ENCODE peak calls at places on chromosomes 1 and 21, in seven cellular contexts. B is PC-3, F is astrocyte of the spinal cord, R is upper lobe of right lung, V is fibroblast of the aortic adventitia, N is stomach, T is pancreas. Y is an unnamed sample.

GRCh38 chr1:12009318-12010001 is 9.8 kb upstream of the MIIP start:
- DNase-seq in B (no peak), N (no peak), V (no peak), R (no peak), F (no peak), T (no peak), Y (no peak)

GRCh38 chr1:2128189-2128901 is 66.2 kb downstream of the FAAP20 start:
- DNase-seq in R (peak; percentile 94), F (no peak), T (no peak), V (no peak), N (no peak), B (no peak), Y (no peak)

GRCh38 chr1:179541774-179542173 is 34.0 kb downstream of the NPHS2 start:
- DNase-seq in T (no peak), R (no peak), V (no peak), N (no peak), B (no peak), F (no peak), Y (no peak)

GRCh38 chr1:185200889-185201288 is 43.9 kb downstream of the SWT1 start:
- DNase-seq in N (no peak), V (no peak), F (no peak), R (no peak), B (no peak), T (no peak), Y (no peak)

GRCh38 chr1:116122955-116123757 is 12.0 kb downstream of the MAB21L3 start:
- DNase-seq in N (peak; percentile 37), R (peak; percentile 71), F (peak; percentile 78), T (no peak), B (peak; percentile 92), V (peak; percentile 96), Y (peak; percentile 52)

GRCh38 chr21:35616090-35616489 is 444.2 kb downstream of the SETD4 start:
- DNase-seq in B (peak; percentile 49), F (peak; percentile 75), T (no peak), R (no peak), V (peak; percentile 87), N (no peak), Y (no peak)

GRCh38 chr1:27609210-27609555 is 5.2 kb upstream of the AHDC1 start:
- DNase-seq in N (no peak), F (no peak), T (no peak), B (no peak), V (no peak), R (no peak), Y (no peak)

GRCh38 chr1:14627608-14628489 is 29.4 kb downstream of the KAZN start:
- DNase-seq in R (no peak), B (no peak), V (peak; percentile 31), F (no peak), N (no peak), T (no peak), Y (no peak)

GRCh38 chr1:109621402-109622101 is 1.9 kb downstream of the AMPD2 start:
- DNase-seq in B (no peak), N (no peak), T (no peak), R (no peak), V (no peak), F (no peak), Y (no peak)

GRCh38 chr1:232463226-232463625 is 166.7 kb downstream of the SIPA1L2 start:
- DNase-seq in T (no peak), B (peak; percentile 11), V (peak; percentile 35), F (peak; percentile 45), R (no peak), N (no peak), Y (no peak)

GRCh38 chr1:223556414-223557124 is 108.9 kb downstream of the CAPN8 start:
- DNase-seq in V (peak; percentile 10), T (no peak), R (peak; percentile 81), N (peak; percentile 75), F (peak; percentile 5), B (peak; percentile 90), Y (no peak)

GRCh38 chr1:246681822-246682221 is 42.4 kb upstream of the SCCPDH start:
- DNase-seq in B (no peak), T (no peak), R (no peak), N (no peak), V (no peak), F (no peak), Y (no peak)

GRCh38 chr1:184930645-184931044 is 43.7 kb downstream of the NIBAN1 start:
- DNase-seq in V (no peak), B (peak; percentile 57), R (no peak), T (no peak), F (no peak), N (no peak), Y (no peak)

GRCh38 chr1:88773540-88774150 is 89.6 kb downstream of the PKN2 start:
- DNase-seq in T (no peak), N (no peak), F (peak; percentile 66), V (peak; percentile 28), B (peak; percentile 78), R (no peak), Y (peak; percentile 25)

GRCh38 chr1:115879977-115880376 is 39.1 kb upstream of the NHLH2 start:
- DNase-seq in N (no peak), V (no peak), T (no peak), R (no peak), B (no peak), F (no peak), Y (no peak)

GRCh38 chr1:57156907-57157306 is 191.1 kb upstream of the C8B start:
- DNase-seq in R (no peak), F (no peak), N (no peak), T (no peak), B (no peak), V (no peak), Y (no peak)

GRCh38 chr1:56924116-56924515 is 41.7 kb downstream of the C8B start:
- DNase-seq in N (no peak), F (no peak), T (no peak), V (no peak), R (no peak), B (no peak), Y (no peak)

GRCh38 chr1:206797534-206798383 is 25.5 kb upstream of the IL10 start:
- DNase-seq in N (no peak), B (peak; percentile 40), R (no peak), T (peak; percentile 76), F (no peak), V (peak; percentile 19), Y (no peak)

GRCh38 chr1:38735651-38736161 is 123.9 kb downstream of the RRAGC start:
- DNase-seq in B (no peak), R (no peak), T (no peak), N (no peak), F (peak; percentile 29), V (peak; percentile 35), Y (no peak)

GRCh38 chr1:78424720-78425119 is 66.1 kb upstream of the PTGFR start:
- DNase-seq in B (peak; percentile 25), R (no peak), N (no peak), V (no peak), T (no peak), F (no peak), Y (no peak)

GRCh38 chr1:238409191-238409846 is 518.6 kb upstream of the ZP4 start:
- DNase-seq in R (no peak), F (peak; percentile 97), N (no peak), V (peak; percentile 92), B (peak; percentile 54), T (no peak), Y (no peak)

GRCh38 chr1:232880354-232880753 is 70.1 kb upstream of the NTPCR start:
- DNase-seq in V (peak; percentile 13), F (peak; percentile 34), B (peak; percentile 60), R (no peak), T (no peak), N (peak; percentile 28), Y (no peak)

GRCh38 chr21:20875741-20876140 is 122.5 kb upstream of the NCAM2 start:
- DNase-seq in F (peak; percentile 4), N (no peak), T (no peak), B (peak; percentile 25), V (no peak), R (no peak), Y (no peak)

GRCh38 chr1:167082511-167083027 is 7.6 kb downstream of the GPA33 start:
- DNase-seq in T (peak; percentile 55), B (peak; percentile 71), F (no peak), V (no peak), R (no peak), N (peak; percentile 66), Y (no peak)

GRCh38 chr1:155083865-155084721 is 5.5 kb downstream of the EFNA3 start:
- DNase-seq in B (peak; percentile 71), N (no peak), R (no peak), V (peak; percentile 40), T (peak; percentile 55), F (no peak), Y (no peak)

GRCh38 chr1:172484252-172484651 is 40.4 kb upstream of the PIGC start:
- DNase-seq in N (no peak), T (no peak), F (no peak), B (peak; percentile 98), R (no peak), V (no peak), Y (no peak)

GRCh38 chr1:166843769-166844596 is 4.7 kb downstream of the POGK start:
- DNase-seq in N (peak; percentile 44), B (no peak), T (no peak), V (peak; percentile 14), F (no peak), R (no peak), Y (no peak)

GRCh38 chr1:156920233-156921052 is at the start of gene LRRC71:
- DNase-seq in F (peak; percentile 75), B (peak; percentile 46), T (peak; percentile 71), N (peak; percentile 78), R (peak; percentile 89), V (peak; percentile 75), Y (no peak)
- H3K4me3 ChIP-seq in F (peak within 1 kb of the TSS; percentile 25), B (no peak within 1 kb of the TSS), T (peak within 1 kb of the TSS; percentile 18), N (peak within 1 kb of the TSS; percentile 1), R (no peak within 1 kb of the TSS), V (peak within 1 kb of the TSS; percentile 44), Y (no peak within 1 kb of the TSS)

GRCh38 chr1:47703981-47704596 is 266.2 kb downstream of the FOXD2 start:
- DNase-seq in N (no peak), T (no peak), V (peak; percentile 82), B (peak; percentile 30), F (peak; percentile 45), R (no peak), Y (peak; percentile 65)
- TF ChIP-seq CTCF in N (no peak), T (no peak), V (peak; percentile 21), B (peak; percentile 52), F (peak; percentile 30), R (peak; percentile 11), Y (peak; percentile 41)

DNA sequence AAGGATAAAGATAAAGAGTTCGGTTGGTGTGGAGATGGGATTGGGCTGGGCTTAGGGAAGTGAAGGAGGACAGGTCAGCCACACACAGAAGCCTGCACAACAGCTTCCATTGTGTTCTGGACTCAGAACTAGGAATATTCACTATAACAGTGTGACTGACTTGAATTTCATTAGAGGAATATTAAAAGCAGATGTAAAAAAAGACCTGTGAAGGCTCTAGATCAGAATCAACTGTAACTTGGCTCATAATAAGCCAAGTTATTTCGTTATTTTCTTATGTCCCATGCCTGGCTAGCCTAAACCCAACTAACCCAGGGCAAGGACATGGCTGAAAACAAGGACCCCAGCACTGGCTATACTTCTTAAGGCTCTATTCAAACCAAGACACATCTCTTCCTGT is 56.6 kb upstream of the GPR88 start:
- DNase-seq in V (no peak), T (no peak), R (no peak), N (no peak), B (no peak), F (no peak), Y (no peak)
- H3K4me3 ChIP-seq in V (no peak overlapping the region), T (no peak overlapping the region), R (no peak overlapping the region), N (no peak overlapping the region), B (no peak overlapping the region), F (no peak overlapping the region), Y (no peak overlapping the region)

DNA sequence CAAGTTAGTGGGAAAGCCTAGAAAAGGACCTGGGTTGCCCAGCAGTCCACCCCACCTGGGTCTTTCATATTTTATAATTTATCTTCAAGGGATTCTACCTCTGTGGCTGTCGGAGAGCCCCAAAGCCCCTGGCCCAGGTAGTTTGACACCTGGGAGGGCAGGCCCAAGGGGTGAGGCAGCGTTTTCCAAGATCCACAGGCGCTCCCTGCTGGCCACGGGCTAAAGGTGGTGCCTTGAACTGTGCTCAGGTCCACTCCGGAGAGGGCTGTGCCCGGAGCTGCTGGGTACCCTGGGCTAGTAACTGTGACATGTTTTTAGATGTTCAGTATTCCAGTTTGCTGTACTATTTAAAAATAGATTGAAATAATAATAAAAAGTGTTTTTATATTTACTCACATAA is 37.2 kb upstream of the CRNN start:
- DNase-seq in T (no peak), V (no peak), R (no peak), F (no peak), B (peak; percentile 28), N (no peak), Y (no peak)
- TF ChIP-seq CTCF in T (no peak), V (no peak), R (no peak), F (peak; percentile 13), B (peak; percentile 49), N (no peak), Y (no peak)